ENCODE peak calls at places on chromosomes 3 and 15, in four cellular contexts. F is IMR-90, A is uterus, S is HepG2. K is an unnamed sample. For H3K36me3 and H3K27me3, the result is how much of the 10 kb centered on the place peaks cover.

GRCh38 chr3:130906374-130906995 is 12.6 kb downstream of the ATP2C1 start:
- DNase-seq in F (peak), A (no peak), S (no peak), K (no peak)

GRCh38 chr15:65993762-65994161 is 124.5 kb downstream of the RAB11A start:
- DNase-seq in A (no peak), F (no peak), S (no peak), K (no peak)

GRCh38 chr3:159911011-159911663 is 77.5 kb upstream of the IL12A start:
- DNase-seq in A (no peak), S (no peak), F (no peak), K (no peak)

GRCh38 chr3:129289201-129289921 is 10.7 kb downstream of the HMCES start:
- DNase-seq in A (no peak), S (no peak), F (peak), K (no peak)

GRCh38 chr3:140238646-140239314 is 303.8 kb downstream of the CLSTN2 start:
- DNase-seq in S (no peak), A (no peak), F (no peak), K (no peak)

GRCh38 chr3:79351693-79352092 is 416.1 kb downstream of the ROBO1 start:
- DNase-seq in F (no peak), S (no peak), A (no peak), K (no peak)

GRCh38 chr15:100147828-100148227 is 193.9 kb downstream of the ADAMTS17 start:
- DNase-seq in F (no peak), S (no peak), A (no peak), K (peak)

GRCh38 chr15:90819850-90820249 is 48.5 kb upstream of the FURIN start:
- DNase-seq in F (no peak), A (no peak), S (no peak), K (no peak)

GRCh38 chr3:52183786-52184445 is 14.0 kb upstream of the ALAS1 start:
- DNase-seq in S (no peak), F (no peak), A (no peak), K (no peak)

GRCh38 chr3:124964432-124964831 is 29.9 kb upstream of the MUC13 start:
- DNase-seq in F (peak), A (no peak), S (peak), K (no peak)

DNA sequence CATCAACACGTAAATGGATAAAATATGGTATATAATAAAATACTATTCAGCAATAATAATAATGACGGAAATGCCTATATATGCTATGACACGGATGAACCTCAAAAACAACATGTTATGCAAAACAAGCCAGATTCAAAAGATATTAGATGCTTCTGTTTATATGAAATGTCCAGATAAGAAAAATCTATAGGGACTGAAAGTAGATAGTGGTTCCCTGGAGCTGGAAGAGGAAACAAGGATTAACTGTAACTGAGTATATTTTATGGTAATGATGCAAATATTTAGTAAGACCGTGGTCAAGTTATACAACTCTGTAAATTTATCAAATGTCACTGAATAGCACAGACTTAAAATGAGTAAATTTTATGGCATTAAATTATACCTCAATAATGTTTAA is 25.8 kb upstream of the WDR49 start:
- DNase-seq in S (no peak), F (no peak), A (no peak), K (no peak)
- H3K36me3 ChIP-seq in S (under half), F (under half), A (under half), K (under half)

GRCh38 chr15:93500155-93500554 is 411.1 kb upstream of the RGMA start:
- DNase-seq in F (no peak), S (no peak), A (no peak), K (no peak)

GRCh38 chr15:93495799-93496637 is 407.0 kb upstream of the RGMA start:
- DNase-seq in S (no peak), F (no peak), A (no peak), K (peak)

DNA sequence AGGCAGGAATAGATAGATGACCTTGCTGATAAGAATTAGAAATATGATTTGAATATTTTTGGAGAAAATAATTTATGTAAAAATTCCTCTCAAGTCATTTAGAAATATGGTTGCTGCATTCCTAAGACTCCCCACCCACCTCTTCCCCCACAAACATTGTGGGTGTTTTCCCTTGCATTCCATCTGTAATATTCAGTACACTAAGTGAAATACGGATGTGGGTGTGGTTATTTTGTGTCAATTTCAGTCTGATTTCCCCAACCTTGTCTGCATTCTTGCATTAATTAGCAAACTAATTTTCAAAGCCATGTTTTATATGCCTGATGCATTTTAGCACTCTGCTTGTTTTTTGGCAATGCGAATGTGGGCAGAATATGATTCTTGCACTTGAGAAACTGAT is 408.2 kb upstream of the RGMA start:
- DNase-seq in A (no peak), S (no peak), F (no peak), K (no peak)
- H3K27me3 ChIP-seq in A (under half), S (under half), F (under half), K (under half)

GRCh38 chr15:52642386-52643361 is 36.5 kb downstream of the ATOSA start:
- DNase-seq in A (no peak), S (no peak), F (peak), K (no peak)
- H3K27ac ChIP-seq in A (no peak), S (no peak), F (peak), K (peak)

GRCh38 chr3:195866686-195867511 is 41.5 kb downstream of the TNK2 start:
- DNase-seq in S (no peak), A (no peak), F (no peak), K (no peak)
- H3K36me3 ChIP-seq in S (under half), A (under half), F (under half), K (under half)

GRCh38 chr3:40695848-40696247 is 171.1 kb downstream of the ZNF621 start:
- DNase-seq in S (no peak), A (no peak), F (no peak), K (no peak)

GRCh38 chr3:40690696-40691597 is 166.2 kb downstream of the ZNF621 start:
- DNase-seq in A (peak), F (no peak), S (no peak), K (peak)

DNA sequence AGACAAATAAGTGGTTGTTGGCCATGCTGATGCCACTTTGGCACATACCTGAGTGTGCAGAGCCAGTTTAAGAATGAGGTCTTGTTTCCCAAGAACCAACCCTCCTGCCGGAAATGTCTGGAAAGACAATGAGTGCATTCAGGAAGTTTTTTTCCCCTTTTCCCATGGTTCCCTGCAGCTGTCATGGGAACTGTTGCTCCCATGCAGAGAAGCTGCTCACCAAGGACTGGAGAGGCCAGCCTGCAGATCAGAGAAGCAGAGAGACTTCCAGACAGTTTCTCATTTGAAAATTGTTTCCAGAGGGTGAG is 166.8 kb downstream of the ZNF621 start:
- DNase-seq in F (no peak), S (peak), A (no peak), K (peak)
- H3K27me3 ChIP-seq in F (under half), S (under half), A (under half), K (under half)

DNA sequence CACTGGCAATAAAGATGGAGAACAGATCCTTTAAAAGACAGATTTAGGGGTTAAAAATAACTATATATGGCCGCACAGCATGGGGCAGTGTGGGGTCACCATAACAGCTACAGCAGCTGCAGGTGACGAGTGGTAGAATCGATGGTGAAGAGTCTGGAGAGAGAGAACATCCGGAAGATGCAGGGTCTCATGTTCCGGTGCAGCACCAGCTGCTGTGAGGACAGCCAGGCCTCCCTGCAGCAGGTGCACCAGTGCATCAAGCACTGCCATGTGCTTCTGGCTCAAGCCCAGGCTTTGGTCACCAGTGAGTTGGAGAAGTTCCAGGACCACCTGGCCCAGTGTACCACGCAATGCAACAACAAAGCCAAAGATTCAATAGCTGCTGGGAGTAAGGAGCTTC is 93.7 kb upstream of the IMPG2 start:
- DNase-seq in S (no peak), A (no peak), F (no peak), K (no peak)
- H3K27ac ChIP-seq in S (no peak), A (no peak), F (no peak), K (no peak)

DNA sequence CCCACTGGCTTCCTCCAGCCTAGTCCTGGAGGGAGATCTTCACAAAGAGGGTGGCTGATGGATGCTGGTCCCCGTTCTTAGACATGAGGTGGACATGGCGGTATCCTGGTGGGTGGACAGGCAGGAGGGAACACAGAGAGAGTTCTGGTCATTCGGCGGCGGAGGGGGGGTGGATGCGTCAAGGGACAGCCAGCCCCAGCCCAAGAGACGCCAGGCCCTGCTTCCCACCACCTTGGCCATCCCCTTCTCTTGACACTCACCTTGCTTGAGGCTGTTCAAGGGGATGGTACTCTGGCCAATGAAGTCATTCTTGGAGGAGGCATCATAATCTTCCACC is 17.1 kb downstream of the VILL start:
- DNase-seq in A (no peak), F (no peak), S (no peak), K (no peak)
- H3K36me3 ChIP-seq in A (under half), F (under half), S (under half), K (under half)

GRCh38 chr3:122916580-122916979 is 111.0 kb downstream of the SEMA5B start:
- DNase-seq in S (no peak), A (no peak), F (no peak), K (no peak)

GRCh38 chr3:122913539-122914100 is 113.9 kb downstream of the SEMA5B start:
- DNase-seq in S (no peak), A (no peak), F (no peak), K (no peak)

GRCh38 chr3:122915300-122916055 is 112.1 kb downstream of the SEMA5B start:
- DNase-seq in F (no peak), S (no peak), A (no peak), K (no peak)

GRCh38 chr3:122918576-122919290 is 108.8 kb downstream of the SEMA5B start:
- DNase-seq in F (peak), S (no peak), A (no peak), K (no peak)

DNA sequence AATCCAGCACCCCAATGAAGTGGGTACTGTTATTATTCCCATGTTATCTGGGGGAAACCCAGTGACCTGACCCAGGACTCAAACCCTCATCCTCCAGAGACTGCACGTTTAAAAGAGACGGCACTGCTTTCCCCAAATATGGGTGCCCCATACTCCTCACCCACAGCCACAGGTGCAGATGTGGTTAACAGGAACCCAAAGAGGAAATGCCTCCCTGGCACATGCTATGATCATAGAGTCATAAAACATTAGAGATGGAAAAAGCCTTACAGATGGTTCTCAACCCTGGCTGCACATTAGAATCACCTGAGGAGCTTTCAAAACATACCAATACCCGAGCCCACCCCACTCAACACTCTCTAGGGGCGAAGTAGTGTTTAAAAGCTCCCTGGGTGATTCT is 111.5 kb downstream of the SEMA5B start:
- DNase-seq in S (no peak), A (no peak), F (no peak), K (no peak)
- H3K27me3 ChIP-seq in S (under half), A (under half), F (half or more), K (under half)

K was measured in gastrocnemius medialis.